ENCODE peak calls at places on chromosome 19, in eight cellular contexts. R, Y, Q, S, W, L, M and E are unnamed samples.

GRCh38 chr19:48565090-48565489 is 13.1 kb downstream of the SULT2B1 start:
- DNase-seq in R (peak), Y (peak), Q (no peak), S (no peak), W (no peak), L (no peak), M (no peak), E (no peak)

GRCh38 chr19:29554149-29554548 is 28.4 kb downstream of the VSTM2B start:
- DNase-seq in R (no peak), Y (no peak), Q (no peak), S (no peak), W (no peak), L (no peak), M (no peak), E (no peak)

GRCh38 chr19:35060160-35060855 is 18.8 kb downstream of the HPN start:
- DNase-seq in R (no peak), Y (peak), Q (no peak), S (no peak), W (no peak), L (no peak), M (no peak), E (no peak)

GRCh38 chr19:55688422-55689218 is 13.6 kb downstream of the EPN1 start:
- DNase-seq in R (no peak), Y (peak), Q (no peak), S (peak), W (no peak), L (no peak), M (no peak), E (no peak)

GRCh38 chr19:16821081-16821480 is 8.1 kb upstream of the SIN3B start:
- DNase-seq in R (no peak), Y (no peak), Q (no peak), S (no peak), W (no peak), L (peak), M (no peak), E (no peak)

GRCh38 chr19:30066781-30067759 is 125.0 kb downstream of the URI1 start:
- DNase-seq in R (no peak), Y (no peak), Q (no peak), S (no peak), W (no peak), L (no peak), M (no peak), E (no peak)

GRCh38 chr19:15551183-15552004 is 43.1 kb downstream of the CYP4F22 start:
- DNase-seq in R (peak), Y (no peak), Q (peak), S (peak), W (no peak), L (no peak), M (no peak), E (no peak)

GRCh38 chr19:49690656-49691242 is at the start of gene CPT1C:
- DNase-seq in R (peak), Y (peak), Q (peak), S (no peak), W (no peak), L (no peak), M (peak), E (no peak)

GRCh38 chr19:30682576-30683536 is 310.7 kb downstream of the ZNF536 start:
- DNase-seq in R (peak), Y (peak), Q (peak), S (peak), W (no peak), L (peak), M (peak), E (peak)

GRCh38 chr19:42255766-42256750 is 1.1 kb upstream of the ERF start:
- DNase-seq in R (peak), Y (peak), Q (peak), S (no peak), W (peak), L (no peak), M (peak), E (peak)

GRCh38 chr19:55467236-55468053 is 2.9 kb upstream of the C19orf85 start:
- DNase-seq in R (peak), Y (peak), Q (no peak), S (peak), W (no peak), L (peak), M (peak), E (peak)

GRCh38 chr19:54739587-54740497 is 1.5 kb downstream of the KIR2DL3 start:
- DNase-seq in R (no peak), Y (no peak), Q (no peak), S (no peak), W (no peak), L (no peak), M (no peak), E (no peak)

GRCh38 chr19:42295831-42296525 is 6.0 kb upstream of the PRR19 start:
- DNase-seq in R (peak), Y (peak), Q (peak), S (peak), W (no peak), L (peak), M (peak), E (peak)

GRCh38 chr19:19105365-19106060 is 32.8 kb downstream of the TMEM161A start:
- DNase-seq in R (peak), Y (peak), Q (peak), S (peak), W (peak), L (no peak), M (peak), E (no peak)

GRCh38 chr19:30795727-30796126 is 423.5 kb downstream of the ZNF536 start:
- DNase-seq in R (no peak), Y (no peak), Q (no peak), S (no peak), W (no peak), L (no peak), M (no peak), E (no peak)

GRCh38 chr19:28074773-28075172 is 1138.2 kb downstream of the UQCRFS1 start:
- DNase-seq in R (no peak), Y (no peak), Q (no peak), S (no peak), W (no peak), L (no peak), M (no peak), E (peak)

GRCh38 chr19:3683405-3683865 is 16.8 kb downstream of the PIP5K1C start:
- DNase-seq in R (no peak), Y (peak), Q (peak), S (peak), W (peak), L (no peak), M (peak), E (no peak)

GRCh38 chr19:45496349-45496953 is 396 bp downstream of the RTN2 start:
- DNase-seq in R (no peak), Y (peak), Q (peak), S (peak), W (no peak), L (no peak), M (peak), E (peak)
- TF ChIP-seq EZH2 in R (no peak), Y (no peak), Q (no peak), S (no peak), W (no peak), L (no peak), M (no peak), E (no peak)

DNA sequence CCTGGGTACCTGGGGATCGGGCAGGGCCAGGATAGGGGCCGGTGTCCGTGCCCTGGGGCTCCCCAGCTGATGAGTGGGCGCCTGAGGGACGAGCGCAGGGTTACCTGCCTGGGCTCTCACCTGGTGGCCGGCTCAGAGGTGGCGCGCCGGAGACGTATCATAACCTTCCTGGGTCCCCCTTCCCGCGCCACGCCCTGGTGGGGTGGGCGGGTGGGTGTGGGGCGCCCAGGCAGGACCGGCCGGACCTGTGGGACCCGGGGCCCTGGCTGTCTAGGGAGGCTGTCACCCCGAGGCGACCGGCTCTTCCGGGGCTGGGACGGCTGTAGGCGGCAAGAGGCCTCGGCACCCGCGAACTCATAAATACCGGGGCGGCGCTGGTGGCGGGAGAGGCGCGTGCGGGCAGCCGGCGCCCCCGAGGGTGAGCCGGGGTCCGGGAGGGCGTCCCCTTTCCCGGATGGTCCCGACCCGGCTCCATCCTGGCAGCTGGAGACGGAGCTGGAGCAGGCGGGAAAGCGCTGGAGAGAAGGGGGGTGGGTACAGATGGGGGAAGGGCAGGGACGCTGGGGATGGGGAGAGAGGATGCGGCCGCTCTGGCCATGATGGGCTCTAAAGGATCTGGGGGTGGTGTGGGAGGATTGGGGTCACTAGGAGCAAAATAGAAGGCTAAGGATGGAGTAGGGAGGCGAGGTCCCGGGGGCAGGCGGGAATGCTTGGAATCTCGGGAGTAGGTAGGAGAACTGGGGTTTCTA is at the start of gene ACP7:
- DNase-seq in R (no peak), Y (peak), Q (no peak), S (no peak), W (no peak), L (no peak), M (no peak), E (no peak)
- TF ChIP-seq EZH2 in R (peak), Y (no peak), Q (peak), S (no peak), W (no peak), L (no peak), M (peak), E (no peak)

DNA sequence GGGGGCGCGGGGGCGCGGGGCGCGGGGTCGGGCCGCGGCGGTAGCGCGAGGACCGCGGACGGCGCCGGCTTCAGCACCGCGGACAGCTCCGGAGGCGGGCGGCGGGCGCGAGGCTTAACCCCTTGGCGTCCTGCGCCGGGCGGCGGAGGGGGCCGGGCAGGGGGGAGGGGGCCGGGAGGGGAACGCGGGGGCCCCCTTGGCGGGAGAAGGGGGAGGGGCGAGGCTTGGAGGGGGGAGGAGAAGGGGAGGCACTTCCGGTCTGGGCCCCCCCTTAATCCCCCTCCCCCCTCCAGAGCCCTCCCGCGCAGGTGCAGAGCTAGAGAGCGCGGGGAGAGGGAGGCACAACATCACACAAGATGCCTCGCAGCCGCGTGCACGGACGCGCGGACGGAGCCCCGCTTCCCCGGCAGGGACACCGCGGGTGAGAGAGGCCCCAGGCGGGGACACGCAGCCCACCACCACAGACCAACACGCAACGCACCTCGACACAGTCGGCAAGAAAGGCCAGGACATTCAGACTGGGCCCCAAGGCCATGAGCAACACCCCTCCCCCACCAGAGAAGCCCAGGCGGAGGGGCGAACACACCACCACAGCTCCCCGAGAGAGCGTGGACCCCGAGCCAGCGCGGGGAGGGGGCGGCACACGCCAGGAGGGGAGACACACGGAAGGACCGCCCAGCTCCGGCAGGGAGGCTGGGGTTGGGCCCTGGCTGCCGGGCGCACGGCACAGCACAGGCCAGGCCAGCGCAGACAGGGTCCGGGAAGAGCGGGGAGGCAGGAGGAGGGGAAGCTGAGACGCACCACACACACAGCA is 24.1 kb downstream of the SHANK1 start:
- DNase-seq in R (no peak), Y (peak), Q (peak), S (peak), W (no peak), L (no peak), M (no peak), E (no peak)
- TF ChIP-seq EZH2 in R (no peak), Y (no peak), Q (no peak), S (no peak), W (no peak), L (peak), M (peak), E (no peak)

GRCh38 chr19:47421844-47422395 is 2.6 kb upstream of the MEIS3 start:
- DNase-seq in R (no peak), Y (peak), Q (peak), S (no peak), W (no peak), L (no peak), M (no peak), E (no peak)
- TF ChIP-seq EZH2 in R (no peak), Y (no peak), Q (no peak), S (no peak), W (no peak), L (no peak), M (no peak), E (no peak)

GRCh38 chr19:45403781-45404556 is 900 bp downstream of the PPP1R13L start:
- DNase-seq in R (no peak), Y (peak), Q (peak), S (peak), W (no peak), L (peak), M (peak), E (peak)
- TF ChIP-seq EZH2 in R (no peak), Y (no peak), Q (no peak), S (no peak), W (no peak), L (no peak), M (no peak), E (no peak)

DNA sequence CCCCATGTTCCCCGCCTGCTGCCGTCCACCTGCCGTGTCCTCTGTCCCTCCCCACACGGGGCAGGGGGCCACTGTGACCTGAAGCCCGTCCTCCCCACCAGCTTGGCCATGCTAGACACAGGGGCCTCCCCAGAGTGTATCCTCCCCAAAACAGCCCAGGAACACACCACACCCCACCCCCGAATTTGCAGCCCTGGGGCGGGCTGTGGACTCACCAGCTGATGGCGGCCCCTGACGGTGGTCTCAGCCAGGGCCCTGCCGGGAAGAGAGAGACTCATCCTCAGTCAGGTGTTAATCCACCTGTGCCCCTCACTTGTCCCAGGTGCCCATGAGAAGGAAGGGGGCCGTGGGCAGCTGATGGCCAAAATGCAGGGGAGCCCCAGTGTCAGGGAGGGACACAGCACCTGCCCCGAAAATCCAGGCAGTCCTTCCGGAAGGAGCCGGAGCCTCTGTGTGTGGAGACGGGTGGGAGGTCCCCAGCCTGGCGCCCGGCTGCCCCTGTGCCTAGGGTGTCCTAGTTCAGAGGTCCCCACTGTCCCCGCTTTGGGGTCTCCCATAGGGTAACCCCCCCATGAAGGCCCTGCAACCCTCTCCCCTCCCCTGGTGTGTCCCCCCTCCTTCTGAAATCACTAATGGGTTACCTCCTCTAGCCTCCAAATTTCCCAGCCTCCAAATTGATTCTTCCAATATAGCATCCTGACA is 39.3 kb upstream of the TCF3 start:
- DNase-seq in R (no peak), Y (no peak), Q (no peak), S (peak), W (no peak), L (no peak), M (no peak), E (no peak)
- TF ChIP-seq EZH2 in R (no peak), Y (no peak), Q (no peak), S (no peak), W (no peak), L (no peak), M (no peak), E (no peak)

DNA sequence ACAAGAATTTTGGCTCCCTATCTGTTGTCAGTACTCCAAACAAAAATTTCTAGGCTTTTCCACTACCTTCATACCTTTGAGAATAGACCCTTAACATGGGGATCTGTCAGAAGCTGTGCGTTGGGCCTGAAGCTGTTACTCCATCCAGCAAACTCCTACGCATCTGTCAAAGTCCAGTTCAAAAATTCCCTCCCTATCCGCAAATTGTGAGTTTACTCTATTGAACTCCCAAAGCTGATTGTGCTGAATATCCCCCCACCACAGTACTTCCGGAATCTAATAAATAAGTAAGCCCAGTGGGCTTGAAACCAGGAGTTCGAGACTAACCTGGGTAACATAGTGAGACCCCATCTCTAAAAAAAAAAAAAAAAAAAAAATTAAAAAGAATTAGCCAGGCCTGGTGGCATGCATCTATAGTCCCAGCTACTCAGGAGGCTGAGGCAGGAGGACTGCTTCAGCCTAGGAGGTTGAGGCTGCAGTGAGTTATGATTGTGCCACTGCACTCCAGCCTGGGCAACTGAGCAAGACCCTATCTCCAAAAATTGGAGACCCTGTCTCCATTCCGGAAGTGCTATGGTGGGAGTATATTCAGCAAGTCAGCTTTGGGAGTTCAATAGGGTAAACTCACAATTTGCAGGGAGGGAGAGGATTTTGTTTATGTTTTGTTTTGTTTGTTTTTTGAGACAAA is 930 bp upstream of the FBN3 start:
- DNase-seq in R (no peak), Y (no peak), Q (no peak), S (peak), W (no peak), L (no peak), M (no peak), E (no peak)
- TF ChIP-seq EZH2 in R (no peak), Y (no peak), Q (no peak), S (no peak), W (no peak), L (no peak), M (no peak), E (no peak)

DNA sequence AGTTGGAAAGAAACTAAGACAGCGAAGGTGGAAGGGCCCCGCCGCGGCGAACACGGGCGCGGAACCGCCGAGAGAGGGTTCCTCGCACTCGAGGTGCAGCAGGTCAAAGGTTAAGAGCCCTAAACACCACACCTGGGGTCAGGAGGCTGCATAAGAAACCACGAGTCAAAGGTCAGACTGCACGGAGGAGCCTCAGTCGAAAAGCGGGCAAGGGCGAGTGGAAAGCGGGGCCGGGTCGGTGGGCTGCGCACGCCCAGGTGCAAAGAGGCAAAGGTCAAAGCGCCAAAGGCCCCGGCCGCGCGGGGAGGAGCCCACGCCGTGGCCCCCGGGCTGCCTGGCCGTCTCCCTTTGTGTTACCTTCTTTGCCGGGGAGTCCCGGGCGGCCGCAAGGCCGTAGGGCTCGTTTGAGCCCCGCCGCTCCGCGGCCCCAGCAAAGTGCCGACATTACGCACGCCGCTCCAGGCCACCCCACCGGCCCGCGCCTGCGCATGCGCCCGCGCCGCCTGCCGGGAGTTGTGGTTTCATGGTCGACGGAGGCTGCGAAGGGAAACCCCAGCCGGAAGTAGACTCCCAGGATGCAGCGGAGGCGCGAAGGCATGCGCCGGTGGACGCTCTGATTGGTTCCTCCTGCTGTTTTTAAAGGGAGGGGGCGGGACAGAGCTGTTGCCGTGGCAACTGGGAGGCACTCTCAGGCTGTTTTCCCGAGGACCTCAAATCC is at the start of gene POLRMT:
- DNase-seq in R (peak), Y (peak), Q (peak), S (peak), W (peak), L (peak), M (peak), E (peak)
- TF ChIP-seq EZH2 in R (no peak), Y (no peak), Q (no peak), S (no peak), W (no peak), L (no peak), M (no peak), E (no peak)

GRCh38 chr19:6475321-6476108 is 6.1 kb downstream of the DENND1C start:
- DNase-seq in R (no peak), Y (peak), Q (no peak), S (no peak), W (no peak), L (no peak), M (no peak), E (no peak)
- TF ChIP-seq EZH2 in R (no peak), Y (no peak), Q (no peak), S (no peak), W (no peak), L (no peak), M (peak), E (no peak)

DNA sequence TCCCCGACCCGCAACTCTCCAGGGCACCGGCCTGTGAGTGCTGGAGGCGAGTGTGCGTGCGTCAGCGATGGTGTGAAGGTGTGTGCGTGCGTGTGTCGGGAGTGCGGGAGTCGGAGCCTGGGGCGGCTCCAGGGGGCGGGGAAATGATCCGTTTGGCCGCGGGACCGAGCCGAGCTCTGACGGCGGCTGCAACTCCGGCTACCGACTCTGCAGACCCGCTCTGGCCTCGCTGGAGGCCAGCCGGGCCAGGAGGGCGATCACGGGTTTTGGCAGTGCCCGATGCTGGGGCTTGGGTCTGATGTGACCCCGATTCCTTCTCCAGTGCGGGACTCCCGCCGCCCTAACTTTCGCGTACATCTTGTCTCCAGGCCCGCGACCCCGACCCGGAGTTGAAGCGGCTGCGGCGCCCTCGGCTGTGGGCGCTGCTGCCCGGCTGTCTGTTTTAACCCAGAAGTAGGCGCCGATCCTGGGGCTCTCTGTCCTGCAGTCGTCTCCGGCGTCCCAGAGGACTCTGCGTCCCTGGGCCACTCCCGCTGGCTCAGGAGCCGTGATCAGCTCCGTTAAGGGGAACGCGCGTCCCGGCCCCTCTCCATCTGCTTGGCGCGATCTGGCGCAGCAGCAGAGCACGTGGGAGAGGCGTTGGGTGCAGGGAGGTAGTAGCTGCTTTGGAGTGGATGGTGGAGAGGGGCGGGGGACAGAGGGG is 1.2 kb downstream of the CHST8 start:
- DNase-seq in R (no peak), Y (no peak), Q (no peak), S (no peak), W (no peak), L (no peak), M (no peak), E (no peak)
- TF ChIP-seq EZH2 in R (peak), Y (peak), Q (peak), S (no peak), W (no peak), L (peak), M (peak), E (no peak)